ENCODE peak calls at places on chromosomes 7 and 10, in ten cellular contexts. V is tibial artery; R is cardiac muscle cell; S is adipocyte; A is suprapubic skin; F is heart right ventricle; M is CD8-positive, alpha-beta memory T cell; U is kidney; D is mesendoderm; O is A673. G is an unnamed sample. For H3K36me3, the result is how much of the 10 kb centered on the place peaks cover.

GRCh38 chr7:149279111-149279743 is 17.2 kb downstream of the ZNF783 start:
- DNase-seq in F (no peak), A (no peak), M (no peak), R (no peak), S (no peak), V (no peak), O (no peak), D (no peak), U (no peak), G (peak)

GRCh38 chr7:100087055-100087750 is 1.6 kb upstream of the COPS6 start:
- DNase-seq in M (no peak), A (no peak), U (no peak), O (peak), F (no peak), R (no peak), V (no peak), S (peak), D (peak), G (no peak)

GRCh38 chr10:13950543-13950939 is 363.8 kb downstream of the PRPF18 start:
- DNase-seq in F (no peak), O (no peak), U (no peak), V (no peak), M (no peak), D (no peak), A (no peak), R (no peak), S (no peak), G (no peak)

GRCh38 chr7:134865001-134865845 is 85.8 kb downstream of the CALD1 start:
- DNase-seq in R (no peak), V (no peak), O (peak), S (peak), D (peak), A (no peak), F (no peak), U (no peak), M (no peak), G (peak)

GRCh38 chr10:33735463-33735862 is 401.0 kb upstream of the NRP1 start:
- DNase-seq in F (no peak), A (no peak), O (no peak), M (no peak), R (no peak), V (no peak), S (peak), U (no peak), D (no peak), G (no peak)

GRCh38 chr7:40947546-40947945 is 755.3 kb downstream of the INHBA start:
- DNase-seq in F (no peak), O (no peak), A (no peak), M (no peak), S (no peak), D (no peak), V (no peak), U (no peak), R (no peak), G (no peak)

GRCh38 chr7:156475179-156475578 is 165.4 kb upstream of the RNF32 start:
- DNase-seq in F (no peak), M (no peak), S (no peak), R (no peak), O (no peak), A (no peak), U (no peak), D (no peak), V (no peak), G (no peak)

GRCh38 chr7:117069379-117069778 is 116.1 kb downstream of the ST7 start:
- DNase-seq in A (no peak), D (no peak), F (no peak), S (no peak), V (no peak), M (no peak), U (no peak), R (no peak), O (no peak), G (no peak)

GRCh38 chr7:74568658-74569057 is 88.9 kb upstream of the GTF2I start:
- DNase-seq in S (no peak), R (no peak), V (no peak), O (no peak), D (no peak), U (no peak), M (no peak), F (no peak), A (no peak), G (peak)

GRCh38 chr10:69769395-69769989 is 32.2 kb upstream of the COL13A1 start:
- DNase-seq in D (peak), U (peak), A (no peak), M (no peak), S (peak), R (no peak), F (no peak), V (peak), O (peak), G (peak)

GRCh38 chr7:141409911-141410329 is 141.3 kb upstream of the AGK start:
- DNase-seq in U (no peak), D (peak), O (no peak), R (no peak), S (no peak), A (no peak), V (no peak), F (no peak), M (no peak), G (peak)

GRCh38 chr10:78997635-78998618 is 70.8 kb upstream of the ZMIZ1 start:
- DNase-seq in M (no peak), D (peak), F (no peak), S (peak), U (no peak), O (no peak), A (no peak), V (no peak), R (no peak), G (no peak)

GRCh38 chr10:47276576-47277351 is 23.2 kb upstream of the GDF10 start:
- DNase-seq in O (no peak), S (no peak), U (no peak), R (no peak), D (no peak), M (no peak), A (peak), F (no peak), V (no peak), G (no peak)

GRCh38 chr10:35059486-35059885 is 30.7 kb downstream of the CUL2 start:
- DNase-seq in M (no peak), A (no peak), F (no peak), V (no peak), D (no peak), R (no peak), S (no peak), U (no peak), O (no peak), G (no peak)

GRCh38 chr7:69232445-69233376 is 365.6 kb upstream of the AUTS2 start:
- DNase-seq in V (no peak), O (no peak), A (no peak), S (no peak), M (no peak), F (no peak), R (peak), U (no peak), D (peak), G (peak)

GRCh38 chr7:75966209-75966961 is 28.0 kb downstream of the TMEM120A start:
- DNase-seq in V (peak), F (peak), O (no peak), S (peak), U (peak), M (no peak), D (no peak), R (no peak), A (peak), G (no peak)

GRCh38 chr7:69844264-69844868 is 246.1 kb downstream of the AUTS2 start:
- DNase-seq in F (no peak), S (no peak), R (no peak), M (no peak), V (no peak), O (no peak), D (no peak), A (no peak), U (no peak), G (no peak)

GRCh38 chr7:103843689-103844480 is 145.6 kb downstream of the RELN start:
- DNase-seq in R (no peak), S (no peak), M (no peak), A (no peak), D (peak), U (no peak), F (no peak), O (no peak), V (no peak), G (no peak)

GRCh38 chr10:29328988-29329387 is 40.1 kb downstream of the LYZL1 start:
- DNase-seq in M (no peak), V (peak), D (peak), O (no peak), A (no peak), F (peak), R (no peak), S (peak), U (no peak), G (no peak)

GRCh38 chr7:140723002-140723401 is 26.5 kb downstream of the NDUFB2 start:
- DNase-seq in V (no peak), M (no peak), R (no peak), A (no peak), S (no peak), U (no peak), O (no peak), F (no peak), D (no peak), G (no peak)

GRCh38 chr7:78326189-78326588 is 527.6 kb downstream of the PHTF2 start:
- DNase-seq in M (no peak), R (no peak), S (peak), O (no peak), U (no peak), A (no peak), D (no peak), V (no peak), F (no peak), G (no peak)

GRCh38 chr10:108187396-108188012 is 1023.0 kb upstream of the SORCS1 start:
- DNase-seq in D (no peak), S (peak), A (no peak), F (no peak), O (no peak), R (no peak), U (no peak), M (no peak), V (no peak), G (no peak)

GRCh38 chr7:147567043-147567442 is 1023.5 kb upstream of the C7orf33 start:
- DNase-seq in S (no peak), D (no peak), M (no peak), R (no peak), V (no peak), A (no peak), F (no peak), O (no peak), U (no peak), G (no peak)

GRCh38 chr7:42069625-42070024 is 167.4 kb downstream of the GLI3 start:
- DNase-seq in F (no peak), A (no peak), O (no peak), M (no peak), V (no peak), R (no peak), U (no peak), S (no peak), D (no peak), G (no peak)

GRCh38 chr7:111092406-111093160 is 1.7 kb downstream of the LRRN3 start:
- DNase-seq in A (no peak), S (no peak), O (no peak), M (no peak), R (no peak), D (no peak), V (no peak), F (no peak), U (no peak), G (no peak)

GRCh38 chr7:44065431-44066110 is at the start of gene PGAM2:
- DNase-seq in F (peak), D (peak), U (peak), M (no peak), R (peak), O (no peak), A (peak), S (no peak), V (peak), G (peak)

GRCh38 chr10:131356442-131356841 is 44.9 kb upstream of the TCERG1L start:
- DNase-seq in O (no peak), U (no peak), R (no peak), M (no peak), S (no peak), D (no peak), V (no peak), F (no peak), A (no peak), G (no peak)

GRCh38 chr7:128739990-128740682 is 977 bp downstream of the CALU start:
- DNase-seq in D (no peak), F (no peak), A (no peak), V (no peak), M (no peak), O (no peak), R (no peak), S (peak), U (no peak), G (no peak)

GRCh38 chr10:78203915-78204818 is 170.5 kb downstream of the RPS24 start:
- DNase-seq in S (no peak), R (no peak), A (no peak), O (peak), D (peak), F (peak), U (no peak), M (no peak), V (no peak), G (no peak)

GRCh38 chr7:51315393-51316261 is 982 bp downstream of the COBL start:
- DNase-seq in D (peak), F (no peak), R (peak), S (peak), M (no peak), U (peak), O (no peak), A (no peak), V (no peak), G (peak)

GRCh38 chr10:99551158-99551557 is 18.4 kb downstream of the NKX2-3 start:
- DNase-seq in V (no peak), D (peak), S (no peak), A (no peak), F (no peak), O (peak), R (peak), M (no peak), U (no peak), G (no peak)

GRCh38 chr10:96235326-96236089 is 35.9 kb downstream of the BLNK start:
- DNase-seq in D (no peak), A (no peak), R (no peak), U (no peak), V (no peak), F (no peak), M (no peak), O (no peak), S (no peak), G (no peak)
- H3K36me3 ChIP-seq in D (under half), A (under half), R (under half), U (under half), V (under half), F (under half), M (under half), O (under half), S (under half), G (under half)

GRCh38 chr7:150406311-150406564 is 27.1 kb downstream of the ZNF775 start:
- DNase-seq in O (no peak), V (no peak), M (no peak), R (no peak), A (peak), S (no peak), F (no peak), U (no peak), D (no peak), G (peak)

GRCh38 chr7:150407588-150408392 is 28.7 kb downstream of the ZNF775 start:
- DNase-seq in U (no peak), M (no peak), D (no peak), R (no peak), A (peak), V (no peak), S (no peak), O (no peak), F (no peak), G (peak)

GRCh38 chr7:150404785-150405583 is 25.9 kb downstream of the ZNF775 start:
- DNase-seq in V (peak), O (peak), F (peak), U (peak), A (peak), D (peak), M (peak), S (peak), R (peak), G (peak)

GRCh38 chr7:150405584-150406310 is 26.6 kb downstream of the ZNF775 start:
- DNase-seq in D (no peak), O (no peak), M (no peak), R (peak), S (peak), V (peak), F (no peak), U (peak), A (no peak), G (peak)

GRCh38 chr7:150406565-150407421 is 27.7 kb downstream of the ZNF775 start:
- DNase-seq in D (no peak), O (no peak), V (no peak), S (peak), F (no peak), U (no peak), A (peak), M (no peak), R (no peak), G (peak)
- H3K4me3 ChIP-seq in D (no peak), O (peak), V (peak), S (peak), F (no peak), U (peak), A (peak), M (peak), R (no peak), G (peak)

GRCh38 chr10:126521354-126521753 is 133.1 kb upstream of the ADAM12 start:
- DNase-seq in V (no peak), F (no peak), A (no peak), O (no peak), U (no peak), M (no peak), R (no peak), D (no peak), S (no peak), G (no peak)

GRCh38 chr10:126524526-126524925 is 136.2 kb upstream of the ADAM12 start:
- DNase-seq in R (no peak), V (no peak), F (no peak), M (no peak), S (no peak), D (no peak), A (no peak), U (no peak), O (no peak), G (no peak)

GRCh38 chr10:126525326-126525725 is 137.0 kb upstream of the ADAM12 start:
- DNase-seq in V (no peak), F (no peak), M (no peak), D (no peak), O (no peak), A (no peak), U (no peak), S (no peak), R (peak), G (no peak)

GRCh38 chr10:126520918-126521317 is 132.6 kb upstream of the ADAM12 start:
- DNase-seq in M (no peak), D (no peak), S (no peak), F (no peak), O (no peak), V (no peak), U (no peak), A (no peak), R (no peak), G (no peak)

DNA sequence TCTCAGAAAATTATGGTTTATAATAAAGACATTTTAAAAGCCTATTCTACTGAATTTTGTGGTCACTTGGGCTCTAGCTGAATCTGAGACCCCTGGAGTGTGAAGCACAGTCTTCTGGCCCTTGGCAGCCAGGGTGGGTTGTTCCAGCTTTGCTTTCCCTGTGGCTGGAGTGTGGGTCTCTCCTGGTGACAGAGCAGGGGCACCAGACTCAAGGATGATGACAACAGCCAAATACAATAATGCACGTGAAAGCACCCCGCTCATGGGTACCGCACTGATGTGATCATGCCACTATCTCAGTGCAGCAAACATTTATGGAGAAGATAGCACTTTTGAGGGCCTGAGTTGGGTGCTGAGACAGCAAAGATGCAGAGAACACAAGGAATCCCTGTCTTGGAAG is 134.8 kb upstream of the ADAM12 start:
- DNase-seq in U (no peak), A (no peak), D (no peak), F (no peak), R (no peak), V (no peak), O (no peak), M (no peak), S (no peak), G (no peak)
- H3K36me3 ChIP-seq in U (under half), A (under half), D (under half), F (under half), R (under half), V (under half), O (under half), M (under half), S (under half), G (under half)

GRCh38 chr7:29146888-29147609 is 712 bp upstream of the CPVL start:
- DNase-seq in U (peak), F (peak), V (no peak), D (peak), A (no peak), O (peak), S (no peak), R (peak), M (no peak), G (peak)

GRCh38 chr7:29145553-29146081 is 720 bp downstream of the CPVL start:
- DNase-seq in U (no peak), V (no peak), D (no peak), A (no peak), R (no peak), M (no peak), O (no peak), F (no peak), S (no peak), G (peak)

GRCh38 chr7:29143698-29144203 is 2.6 kb downstream of the CPVL start:
- DNase-seq in A (no peak), D (no peak), F (no peak), U (no peak), R (no peak), V (no peak), S (no peak), M (no peak), O (no peak), G (no peak)

GRCh38 chr7:29147821-29148220 is 1.5 kb upstream of the CPVL start:
- DNase-seq in S (no peak), R (no peak), U (no peak), D (no peak), O (no peak), V (no peak), A (no peak), M (no peak), F (peak), G (no peak)

DNA sequence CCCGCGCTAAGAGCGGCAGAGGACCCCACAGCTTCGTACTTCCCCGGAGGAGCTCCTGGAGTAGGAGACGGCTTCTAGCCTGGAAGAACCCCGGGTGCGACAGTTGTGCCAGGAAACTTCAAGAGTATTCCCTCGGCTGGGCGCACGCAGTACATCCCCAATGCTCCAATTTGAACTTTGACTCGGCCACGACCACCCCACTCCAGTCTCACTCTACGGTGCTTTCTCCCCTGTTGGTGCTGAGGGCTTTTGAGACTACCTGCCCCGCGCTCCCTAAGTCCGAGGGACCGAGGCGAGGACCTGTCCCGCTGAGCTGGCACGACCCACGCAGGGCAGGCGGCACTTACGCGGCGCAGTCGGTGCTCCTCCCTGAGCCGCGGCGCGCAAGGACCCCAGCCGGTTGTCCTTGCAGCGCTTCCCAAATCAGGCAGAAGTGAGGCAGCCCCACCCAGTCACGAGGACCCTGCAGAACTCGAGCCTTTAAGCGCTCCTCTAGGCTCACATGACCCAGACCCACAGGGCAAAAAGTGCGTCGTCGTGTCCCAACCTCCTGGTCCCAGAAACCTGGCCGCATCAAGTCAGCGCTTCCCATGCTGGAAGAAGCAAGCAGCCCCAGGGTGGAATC is at the start of gene CPVL:
- DNase-seq in F (peak), D (peak), S (no peak), V (peak), O (peak), U (peak), A (peak), M (no peak), R (peak), G (peak)
- H3K4me3 ChIP-seq in F (peak), D (peak), S (peak), V (peak), O (peak), U (peak), A (peak), M (no peak), R (peak), G (peak)

DNA sequence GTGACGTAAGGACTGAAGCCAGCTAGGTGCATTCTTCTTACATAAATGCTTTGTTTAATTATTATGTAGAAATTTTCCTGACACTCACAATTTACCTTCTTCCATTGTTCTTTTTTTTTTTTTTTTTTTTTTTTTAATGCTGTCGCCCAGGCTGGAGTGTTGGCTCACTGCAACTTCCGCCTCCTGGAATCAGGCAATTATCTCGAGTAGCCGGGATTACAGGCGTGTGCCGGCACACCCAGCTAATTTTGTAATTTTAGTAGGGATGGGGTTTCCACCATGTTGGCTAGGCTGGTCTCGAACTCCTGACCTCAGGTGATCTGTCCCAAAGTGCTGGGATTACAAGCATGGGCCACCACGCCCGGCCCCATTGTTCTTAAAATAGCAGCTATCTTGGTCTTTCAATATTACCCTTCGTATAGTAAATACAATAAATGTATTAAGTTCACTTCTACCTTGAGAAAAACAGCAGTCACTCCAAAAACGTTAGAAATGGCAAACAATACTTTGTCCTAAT is 32.1 kb downstream of the BZW2 start:
- DNase-seq in O (no peak), D (no peak), V (no peak), S (no peak), U (no peak), A (no peak), F (no peak), R (no peak), M (no peak), G (no peak)
- H3K36me3 ChIP-seq in O (half or more), D (under half), V (under half), S (under half), U (under half), A (half or more), F (half or more), R (half or more), M (under half), G (under half)